ENCODE peak calls at places on chromosomes 5 and 9, in five cellular contexts. C is smooth muscle cell of the brain vasculature; Q is cardiac fibroblast; V is activated T-helper 9 cell treated with anti-CD3 and anti-CD28 coated beads, Interleukin-2, amount 50 U/mL, for 16 hours; D is T1000. H is an unnamed sample.

GRCh38 chr9:130845901-130846381 is 10.9 kb downstream of the ABL1 start:
- DNase-seq in C (no peak), Q (peak; percentile 91), V (no peak), D (no peak), H (no peak)

GRCh38 chr5:40606077-40606765 is 73.5 kb upstream of the PTGER4 start:
- DNase-seq in C (no peak), Q (no peak), V (no peak), D (no peak), H (no peak)

GRCh38 chr5:143355710-143356109 is 47.8 kb downstream of the NR3C1 start:
- DNase-seq in C (peak; percentile 91), Q (peak; percentile 96), V (peak; percentile 26), D (peak; percentile 46), H (peak; percentile 97)

GRCh38 chr9:27152398-27152715 is 43.3 kb downstream of the TEK start:
- DNase-seq in C (no peak), Q (no peak), V (no peak), D (no peak), H (no peak)

GRCh38 chr9:113992276-113992951 is 85.7 kb downstream of the AMBP start:
- DNase-seq in C (no peak), Q (no peak), V (no peak), D (no peak), H (no peak)

GRCh38 chr9:129038109-129038852 is 1.9 kb downstream of the MIGA2 start:
- DNase-seq in C (no peak), Q (peak; percentile 26), V (no peak), D (no peak), H (no peak)

GRCh38 chr5:179533907-179534306 is 16.4 kb upstream of the RUFY1 start:
- DNase-seq in C (no peak), Q (no peak), V (no peak), D (no peak), H (no peak)

GRCh38 chr9:132752877-132753592 is 82.8 kb downstream of the GTF3C4 start:
- DNase-seq in C (no peak), Q (no peak), V (no peak), D (no peak), H (no peak)

GRCh38 chr9:132578367-132578932 is 4.0 kb upstream of the BARHL1 start:
- DNase-seq in C (no peak), Q (no peak), V (no peak), D (no peak), H (no peak)

GRCh38 chr9:4099961-4100360 is 199.9 kb downstream of the GLIS3 start:
- DNase-seq in C (no peak), Q (peak; percentile 61), V (no peak), D (no peak), H (no peak)

H was measured in SK-N-MC.